ENCODE peak calls at places on chromosomes 2 and 18, in four cellular contexts. M, I, D and U are unnamed samples.

GRCh38 chr2:181947273-181947672 is 38.4 kb upstream of the PPP1R1C start:
- DNase-seq in D (no peak), M (no peak), I (no peak), U (no peak)

GRCh38 chr18:79779700-79780190 is 18.0 kb upstream of the KCNG2 start:
- DNase-seq in M (no peak), I (no peak), D (no peak), U (no peak)

GRCh38 chr18:79687806-79688205 is 8.2 kb downstream of the CTDP1 start:
- DNase-seq in M (no peak), D (no peak), I (no peak), U (no peak)

GRCh38 chr2:109125595-109126500 is 3.2 kb upstream of the SH3RF3 start:
- DNase-seq in M (peak), D (no peak), I (no peak), U (no peak)

GRCh38 chr18:75779910-75780309 is 352.4 kb upstream of the SMIM21 start:
- DNase-seq in M (no peak), D (no peak), I (no peak), U (no peak)

GRCh38 chr2:53434487-53434886 is 333.1 kb upstream of the CHAC2 start:
- DNase-seq in M (no peak), I (no peak), D (no peak), U (no peak)

GRCh38 chr2:148643998-148644884 is at the start of gene EPC2:
- DNase-seq in I (peak), M (peak), D (peak), U (peak)

GRCh38 chr2:23499419-23499818 is 114.4 kb downstream of the KLHL29 start:
- DNase-seq in I (no peak), D (no peak), M (no peak), U (no peak)

GRCh38 chr18:12911025-12911927 is 27.2 kb upstream of the PTPN2 start:
- DNase-seq in M (no peak), D (no peak), I (no peak), U (peak)

GRCh38 chr2:46132996-46133395 is 164.2 kb upstream of the EPAS1 start:
- DNase-seq in M (no peak), D (no peak), I (no peak), U (no peak)

GRCh38 chr2:128450211-128451015 is 131.7 kb upstream of the HS6ST1 start:
- DNase-seq in I (no peak), M (no peak), D (no peak), U (no peak)

GRCh38 chr2:37414470-37414949 is 70.1 kb downstream of the QPCT start:
- DNase-seq in M (peak), I (peak), D (peak), U (no peak)

GRCh38 chr2:188395903-188396699 is 104.4 kb downstream of the GULP1 start:
- DNase-seq in D (no peak), M (no peak), I (no peak), U (peak)

GRCh38 chr2:130762031-130762909 is 6.9 kb downstream of the AMER3 start:
- DNase-seq in D (no peak), I (no peak), M (no peak), U (no peak)

GRCh38 chr18:28409811-28410210 is 232.9 kb upstream of the CDH2 start:
- DNase-seq in M (no peak), I (no peak), D (no peak), U (no peak)

GRCh38 chr2:68767031-68767961 is 32.7 kb downstream of the ARHGAP25 start:
- DNase-seq in D (no peak), I (peak), M (no peak), U (no peak)

GRCh38 chr2:191759650-191760049 is 81.7 kb downstream of the NABP1 start:
- DNase-seq in D (no peak), M (no peak), I (no peak), U (no peak)

GRCh38 chr2:9392895-9393757 is 30.2 kb downstream of the ITGB1BP1 start:
- DNase-seq in D (no peak), M (no peak), I (no peak), U (peak)

GRCh38 chr18:46657115-46657955 is at the start of gene LOXHD1:
- DNase-seq in M (no peak), D (no peak), I (no peak), U (peak)

GRCh38 chr2:38509322-38509946 is 93.3 kb downstream of the HNRNPLL start:
- DNase-seq in D (no peak), I (peak), M (no peak), U (no peak)

GRCh38 chr18:29060349-29060748 is 883.4 kb upstream of the CDH2 start:
- DNase-seq in D (no peak), I (no peak), M (no peak), U (no peak)

GRCh38 chr2:69660637-69661036 is 17.1 kb upstream of the AAK1 start:
- DNase-seq in M (no peak), I (no peak), D (no peak), U (no peak)

GRCh38 chr18:32469190-32469611 is 1.5 kb downstream of the GAREM1 start:
- DNase-seq in I (peak), M (peak), D (no peak), U (no peak)

GRCh38 chr18:49486617-49486958 is 446 bp downstream of the C18orf32 start:
- DNase-seq in I (no peak), D (no peak), M (no peak), U (no peak)

GRCh38 chr2:119545754-119546445 is 1.7 kb downstream of the CFAP221 start:
- DNase-seq in D (no peak), M (no peak), I (no peak), U (no peak)

GRCh38 chr2:226581004-226581403 is 218.6 kb downstream of the IRS1 start:
- DNase-seq in D (no peak), M (peak), I (no peak), U (no peak)

GRCh38 chr2:237283136-237283928 is 130.6 kb downstream of the COL6A3 start:
- DNase-seq in I (no peak), M (no peak), D (no peak), U (no peak)

GRCh38 chr2:26770986-26771586 is 7.0 kb downstream of the SLC35F6 start:
- DNase-seq in D (no peak), I (peak), M (peak), U (peak)

GRCh38 chr2:67564076-67564475 is 166.9 kb downstream of the ETAA1 start:
- DNase-seq in M (no peak), D (no peak), I (no peak), U (no peak)

GRCh38 chr2:173755798-173756197 is 209.4 kb downstream of the SP3 start:
- DNase-seq in M (no peak), D (no peak), I (no peak), U (no peak)

GRCh38 chr2:169815849-169816248 is 8.9 kb downstream of the METTL5 start:
- DNase-seq in D (no peak), I (no peak), M (peak), U (no peak)

GRCh38 chr2:42761554-42761953 is 2.4 kb downstream of the OXER1 start:
- DNase-seq in I (no peak), D (no peak), M (no peak), U (no peak)

GRCh38 chr2:1997409-1997808 is 253.1 kb upstream of the PXDN start:
- DNase-seq in M (peak), D (no peak), I (no peak), U (no peak)

GRCh38 chr18:23888880-23889279 is 125.7 kb upstream of the TTC39C start:
- DNase-seq in M (no peak), I (no peak), D (no peak), U (no peak)

GRCh38 chr2:129877289-129877741 is 102.2 kb upstream of the RAB6C start:
- DNase-seq in D (peak), M (no peak), I (peak), U (peak)

GRCh38 chr2:53827398-53828175 is 32.2 kb downstream of the GPR75 start:
- DNase-seq in D (no peak), M (no peak), I (no peak), U (no peak)

GRCh38 chr2:65880451-65880850 is 448.1 kb upstream of the SPRED2 start:
- DNase-seq in M (no peak), I (no peak), D (no peak), U (no peak)

GRCh38 chr18:8380926-8381325 is 228.3 kb upstream of the RAB12 start:
- DNase-seq in D (no peak), M (no peak), I (no peak), U (no peak)
- TF ChIP-seq CREM in D (no peak), M (no peak), I (no peak), U (no peak)

DNA sequence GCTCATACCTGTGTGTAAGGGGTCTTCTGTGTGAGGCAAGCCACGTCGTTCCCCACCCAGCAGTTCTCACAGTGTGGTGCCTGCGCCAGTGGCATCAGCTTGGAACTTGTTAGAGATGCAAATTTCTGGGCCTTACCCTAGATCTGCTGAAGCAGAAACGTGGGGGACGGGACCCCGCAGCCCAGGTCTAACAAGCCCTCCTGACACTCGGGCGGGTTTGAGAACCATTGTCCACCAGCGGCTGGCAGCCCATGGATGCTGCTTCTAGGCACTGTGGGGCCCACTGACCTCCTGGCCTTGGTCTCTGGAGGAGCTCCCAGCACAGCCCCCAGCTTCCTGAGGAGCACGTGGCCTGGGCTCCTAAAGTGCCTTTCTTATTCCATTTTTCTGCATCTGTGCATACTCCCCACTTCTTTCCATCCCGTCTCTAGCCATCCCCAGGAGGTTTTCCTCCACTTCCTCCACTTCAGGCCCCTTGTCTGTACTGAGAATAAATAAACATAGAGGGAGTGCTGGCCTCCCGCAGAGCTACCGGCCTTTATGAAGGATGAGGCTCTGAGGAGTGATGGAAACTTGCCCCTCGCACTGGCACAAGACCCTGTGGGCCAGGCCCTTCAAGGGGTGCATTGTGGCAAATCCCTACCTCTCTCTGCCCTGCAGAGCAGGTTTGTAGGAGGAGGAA is 94.3 kb downstream of the GALR1 start:
- DNase-seq in I (no peak), M (no peak), D (no peak), U (no peak)
- TF ChIP-seq CREM in I (no peak), M (no peak), D (no peak), U (no peak)

DNA sequence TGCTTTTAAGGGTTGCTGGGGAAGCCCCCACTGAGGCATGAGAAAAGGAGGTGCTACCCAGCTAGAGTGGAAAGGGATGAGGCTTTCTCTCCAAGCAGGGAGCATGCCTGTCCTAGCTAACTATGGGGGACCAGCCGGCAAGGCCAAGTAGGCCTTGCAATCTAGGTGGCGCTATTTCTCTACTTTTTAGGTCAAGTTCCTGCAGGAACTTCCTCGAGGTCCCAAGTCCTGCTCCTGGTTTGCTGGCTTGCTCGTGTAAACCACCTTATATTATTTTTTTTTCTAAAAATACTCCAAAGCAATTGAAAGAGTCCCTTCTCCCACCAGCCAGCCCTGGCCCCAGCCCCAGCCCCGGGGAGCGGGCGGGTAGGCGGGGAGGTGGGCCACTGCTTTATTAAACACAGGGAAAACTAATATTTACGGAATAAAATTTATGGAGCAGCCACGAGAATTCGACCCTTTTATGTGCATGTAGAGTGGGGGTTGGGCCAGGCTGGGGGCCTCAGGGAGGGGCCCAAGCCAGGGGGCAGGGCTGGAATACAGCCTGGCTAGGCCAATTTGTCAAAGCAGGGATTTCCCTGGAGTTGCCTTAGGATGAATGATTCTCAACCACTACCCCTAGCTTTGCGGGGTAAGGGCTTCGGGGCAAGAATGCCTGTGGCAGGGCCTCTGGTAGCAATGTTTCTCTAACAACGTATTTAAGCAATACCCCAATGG is 12.8 kb upstream of the IHH start:
- DNase-seq in D (no peak), M (peak), I (peak), U (peak)
- TF ChIP-seq CREM in D (no peak), M (no peak), I (no peak), U (no peak)

GRCh38 chr18:58313491-58314032 is 269.5 kb downstream of the NEDD4L start:
- DNase-seq in I (no peak), M (peak), D (no peak), U (no peak)
- TF ChIP-seq CREM in I (no peak), M (no peak), D (no peak), U (no peak)

GRCh38 chr2:217090024-217090473 is 230.2 kb upstream of the TNP1 start:
- DNase-seq in D (peak), I (peak), M (no peak), U (no peak)

GRCh38 chr2:217091531-217091930 is 231.7 kb upstream of the TNP1 start:
- DNase-seq in D (no peak), I (no peak), M (no peak), U (no peak)

GRCh38 chr2:217090884-217091283 is 231.0 kb upstream of the TNP1 start:
- DNase-seq in I (no peak), D (no peak), M (no peak), U (no peak)

GRCh38 chr2:217085543-217085942 is 225.7 kb upstream of the TNP1 start:
- DNase-seq in M (no peak), D (no peak), I (no peak), U (no peak)

DNA sequence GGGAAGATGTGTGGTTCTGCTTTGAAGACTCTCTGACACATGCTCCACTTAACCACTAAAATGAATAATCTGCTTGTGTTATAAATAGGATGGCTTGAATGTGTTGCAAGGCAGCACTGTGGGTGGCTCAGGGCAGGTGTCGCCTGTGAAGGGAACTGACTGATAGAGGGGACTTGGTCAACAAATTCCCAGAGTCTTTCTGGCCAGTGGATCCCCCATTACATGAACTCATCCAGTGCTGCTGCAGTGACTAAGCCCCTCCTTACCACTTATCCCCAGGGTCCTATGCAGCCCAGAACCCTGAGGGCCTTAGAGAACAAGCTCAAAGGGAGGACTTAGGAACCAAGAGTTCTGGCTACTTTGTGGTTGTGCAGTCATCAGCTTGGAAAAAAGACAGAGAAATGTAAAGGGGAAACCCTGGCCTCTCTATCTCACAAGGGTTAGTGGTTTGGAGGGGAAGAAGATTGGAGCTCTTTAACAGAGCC is 226.2 kb upstream of the TNP1 start:
- DNase-seq in I (no peak), M (no peak), D (no peak), U (no peak)
- TF ChIP-seq CREM in I (no peak), M (no peak), D (peak), U (no peak)

GRCh38 chr2:209426432-209426831 is 2.6 kb downstream of the MAP2 start:
- DNase-seq in I (no peak), D (no peak), M (no peak), U (no peak)
- TF ChIP-seq CREM in I (no peak), D (no peak), M (no peak), U (no peak)

GRCh38 chr2:160582481-160583161 is 89.0 kb upstream of the RBMS1 start:
- DNase-seq in M (no peak), D (no peak), I (no peak), U (no peak)
- TF ChIP-seq CREM in M (no peak), D (no peak), I (no peak), U (no peak)